ENCODE peak calls at places on chromosomes 6 and 20, in eight cellular contexts. E, T, M, O, R, Q, W and A are unnamed samples. For H3K9me3, the result is how much of the 10 kb centered on the place peaks cover.

GRCh38 chr6:74001091-74001490 is 305.1 kb downstream of the CD109 start:
- DNase-seq in E (no peak), T (no peak), M (no peak), O (no peak), R (no peak), Q (no peak), W (no peak), A (no peak)

GRCh38 chr20:36060676-36061075 is 92.3 kb downstream of the CNBD2 start:
- DNase-seq in E (no peak), T (no peak), M (peak), O (no peak), R (no peak), Q (no peak), W (no peak), A (no peak)

GRCh38 chr20:37954626-37955025 is 51.7 kb downstream of the VSTM2L start:
- DNase-seq in E (no peak), T (peak), M (no peak), O (no peak), R (no peak), Q (no peak), W (no peak), A (no peak)

GRCh38 chr6:36615018-36615761 is 21.0 kb downstream of the SRSF3 start:
- DNase-seq in E (peak), T (peak), M (peak), O (no peak), R (peak), Q (no peak), W (peak), A (no peak)

GRCh38 chr20:37345339-37346231 is at the start of gene SRC:
- DNase-seq in E (peak), T (peak), M (peak), O (peak), R (peak), Q (peak), W (peak), A (peak)

GRCh38 chr6:53718597-53719460 is 53.3 kb upstream of the KLHL31 start:
- DNase-seq in E (peak), T (peak), M (peak), O (no peak), R (no peak), Q (peak), W (peak), A (no peak)

GRCh38 chr20:50442526-50442925 is 67.7 kb upstream of the PTPN1 start:
- DNase-seq in E (no peak), T (no peak), M (no peak), O (no peak), R (no peak), Q (no peak), W (no peak), A (no peak)

GRCh38 chr20:63664861-63665594 is 6.9 kb downstream of the RTEL1 start:
- DNase-seq in E (no peak), T (no peak), M (no peak), O (no peak), R (no peak), Q (no peak), W (no peak), A (peak)

GRCh38 chr20:36435799-36436541 is 105.3 kb upstream of the MYL9 start:
- DNase-seq in E (peak), T (peak), M (peak), O (peak), R (peak), Q (peak), W (no peak), A (peak)

GRCh38 chr6:35500782-35501181 is 3.9 kb upstream of the TEAD3 start:
- DNase-seq in E (peak), T (peak), M (no peak), O (no peak), R (no peak), Q (no peak), W (no peak), A (no peak)

GRCh38 chr6:124670801-124671200 is 291.4 kb upstream of the RNF217 start:
- DNase-seq in E (no peak), T (no peak), M (no peak), O (no peak), R (no peak), Q (no peak), W (no peak), A (no peak)

GRCh38 chr6:5202941-5203340 is 57.8 kb downstream of the LYRM4 start:
- DNase-seq in E (no peak), T (no peak), M (no peak), O (no peak), R (no peak), Q (no peak), W (no peak), A (no peak)

GRCh38 chr6:152680151-152680550 is 17.5 kb upstream of the MYCT1 start:
- DNase-seq in E (no peak), T (no peak), M (no peak), O (no peak), R (no peak), Q (no peak), W (no peak), A (no peak)
- H3K9me3 ChIP-seq in E (under half), T (under half), M (under half), O (under half), R (under half), Q (under half), W (under half), A (under half)

DNA sequence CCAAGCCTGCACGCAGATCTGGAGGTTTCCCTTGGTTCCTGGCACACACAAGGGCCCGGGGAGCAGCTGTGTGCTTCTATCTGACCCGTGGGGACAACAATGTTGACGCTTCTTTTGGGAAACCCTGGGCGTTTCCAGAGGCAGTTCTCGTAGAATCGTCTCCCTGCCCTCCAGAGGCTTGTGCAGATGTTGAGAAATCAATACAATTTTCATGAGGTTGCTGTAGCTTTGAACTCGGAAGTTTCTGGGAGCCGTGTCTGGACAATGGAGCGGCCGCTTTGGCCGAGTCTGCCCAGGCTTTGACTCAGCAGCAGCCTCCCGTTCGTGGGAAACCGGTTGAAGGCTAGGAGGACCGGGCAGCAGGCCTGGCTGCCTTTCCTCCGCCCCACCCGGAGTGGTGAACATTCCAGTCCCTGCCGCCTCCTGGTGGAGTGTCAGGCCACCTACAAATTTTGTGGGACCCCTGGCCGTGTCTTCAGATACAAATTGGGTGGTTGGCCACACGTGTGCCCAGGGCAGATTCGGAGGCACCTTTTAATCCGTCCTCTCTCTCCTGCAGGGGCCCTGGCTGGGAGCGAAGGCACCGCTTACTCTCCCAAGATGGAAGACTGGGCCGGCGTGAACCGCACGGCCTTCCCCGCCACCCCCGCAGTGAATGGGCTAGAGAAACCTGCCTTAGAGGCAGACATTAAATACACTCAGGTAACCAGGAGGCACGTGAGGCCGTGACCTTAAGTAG is 2.7 kb downstream of the PAX1 start:
- DNase-seq in E (no peak), T (no peak), M (no peak), O (no peak), R (no peak), Q (no peak), W (no peak), A (no peak)
- H3K9me3 ChIP-seq in E (under half), T (under half), M (under half), O (under half), R (under half), Q (under half), W (under half), A (under half)

GRCh38 chr6:45074423-45074822 is 253.7 kb upstream of the RUNX2 start:
- DNase-seq in E (no peak), T (no peak), M (peak), O (no peak), R (no peak), Q (no peak), W (no peak), A (no peak)

GRCh38 chr6:45075246-45075645 is 252.9 kb upstream of the RUNX2 start:
- DNase-seq in E (peak), T (no peak), M (peak), O (no peak), R (no peak), Q (no peak), W (peak), A (no peak)

GRCh38 chr6:45073771-45074170 is 254.4 kb upstream of the RUNX2 start:
- DNase-seq in E (no peak), T (no peak), M (peak), O (no peak), R (no peak), Q (no peak), W (no peak), A (no peak)

GRCh38 chr6:45078432-45078831 is 249.7 kb upstream of the RUNX2 start:
- DNase-seq in E (peak), T (no peak), M (no peak), O (no peak), R (no peak), Q (no peak), W (no peak), A (no peak)

DNA sequence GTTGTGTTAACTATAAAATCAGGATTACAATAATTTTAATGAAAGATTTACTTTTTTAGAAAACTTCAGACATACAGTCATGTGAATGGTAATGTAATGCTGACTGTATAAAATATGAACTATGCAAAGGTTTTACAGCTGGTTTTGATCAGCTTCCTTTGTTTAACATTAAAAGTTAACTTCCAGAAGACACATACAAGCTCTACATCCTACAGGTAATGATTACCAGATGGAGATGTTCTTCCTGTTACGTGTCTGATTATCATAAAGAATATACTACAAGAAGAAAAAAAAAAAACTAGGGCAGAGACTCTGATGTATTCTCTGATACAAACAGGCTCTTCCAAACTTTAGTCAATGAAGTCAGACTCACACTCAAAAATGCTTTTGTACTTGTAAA is 251.9 kb upstream of the RUNX2 start:
- DNase-seq in E (no peak), T (no peak), M (no peak), O (no peak), R (no peak), Q (no peak), W (peak), A (no peak)
- H3K9me3 ChIP-seq in E (under half), T (under half), M (under half), O (under half), R (under half), Q (under half), W (under half), A (under half)

GRCh38 chr20:59772931-59773913 is 160.2 kb downstream of the SYCP2 start:
- DNase-seq in E (no peak), T (no peak), M (no peak), O (no peak), R (no peak), Q (no peak), W (no peak), A (no peak)
- H3K9me3 ChIP-seq in E (under half), T (under half), M (under half), O (under half), R (under half), Q (under half), W (under half), A (under half)

GRCh38 chr6:43725643-43726580 is 38.3 kb upstream of the MRPS18A start:
- DNase-seq in E (no peak), T (no peak), M (no peak), O (no peak), R (no peak), Q (no peak), W (no peak), A (no peak)
- H3K9me3 ChIP-seq in E (under half), T (under half), M (under half), O (under half), R (under half), Q (under half), W (under half), A (under half)

DNA sequence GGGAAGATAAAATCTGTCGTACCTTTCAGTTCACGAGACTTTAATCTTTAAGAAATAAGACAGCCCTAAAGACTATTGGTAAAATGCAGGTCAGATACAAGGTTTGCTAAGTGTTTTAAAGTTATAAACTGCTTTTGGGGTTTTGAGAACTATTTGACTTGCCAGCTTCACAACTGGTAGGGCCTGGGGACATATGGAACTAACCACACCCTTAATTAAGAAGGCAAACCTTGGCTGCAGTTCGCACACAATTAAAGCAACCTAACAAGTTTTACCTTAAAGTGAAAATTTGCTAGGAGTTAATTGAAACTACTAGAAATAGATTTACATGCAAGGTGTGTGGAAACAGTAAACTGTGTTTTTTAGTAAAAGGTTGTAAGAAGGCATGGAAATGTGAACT is 99.8 kb upstream of the GPR6 start:
- DNase-seq in E (no peak), T (no peak), M (no peak), O (no peak), R (no peak), Q (no peak), W (no peak), A (no peak)
- H3K9me3 ChIP-seq in E (under half), T (under half), M (under half), O (under half), R (under half), Q (under half), W (under half), A (under half)

DNA sequence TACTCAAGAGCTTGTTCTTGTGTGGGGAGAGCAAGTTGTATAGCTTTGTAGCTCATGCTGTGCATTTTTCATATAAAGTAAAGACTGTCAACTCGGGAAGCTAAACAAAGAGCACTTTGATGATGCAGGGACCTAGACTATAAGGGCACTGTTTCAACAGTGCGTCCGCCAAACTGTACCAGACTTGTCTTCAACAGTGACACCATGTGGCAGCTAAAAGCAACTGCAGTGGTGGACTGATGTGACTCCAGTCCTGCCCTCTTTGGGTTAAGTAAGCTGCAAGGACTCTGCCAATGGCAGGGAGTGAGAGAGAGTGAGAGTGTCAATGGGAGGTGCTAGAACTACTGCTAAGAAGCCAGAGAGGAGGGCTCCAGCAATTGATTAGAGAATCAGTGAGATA is 48.1 kb upstream of the MC3R start:
- DNase-seq in E (peak), T (no peak), M (no peak), O (no peak), R (no peak), Q (no peak), W (no peak), A (no peak)
- H3K9me3 ChIP-seq in E (under half), T (under half), M (under half), O (under half), R (under half), Q (under half), W (under half), A (under half)

DNA sequence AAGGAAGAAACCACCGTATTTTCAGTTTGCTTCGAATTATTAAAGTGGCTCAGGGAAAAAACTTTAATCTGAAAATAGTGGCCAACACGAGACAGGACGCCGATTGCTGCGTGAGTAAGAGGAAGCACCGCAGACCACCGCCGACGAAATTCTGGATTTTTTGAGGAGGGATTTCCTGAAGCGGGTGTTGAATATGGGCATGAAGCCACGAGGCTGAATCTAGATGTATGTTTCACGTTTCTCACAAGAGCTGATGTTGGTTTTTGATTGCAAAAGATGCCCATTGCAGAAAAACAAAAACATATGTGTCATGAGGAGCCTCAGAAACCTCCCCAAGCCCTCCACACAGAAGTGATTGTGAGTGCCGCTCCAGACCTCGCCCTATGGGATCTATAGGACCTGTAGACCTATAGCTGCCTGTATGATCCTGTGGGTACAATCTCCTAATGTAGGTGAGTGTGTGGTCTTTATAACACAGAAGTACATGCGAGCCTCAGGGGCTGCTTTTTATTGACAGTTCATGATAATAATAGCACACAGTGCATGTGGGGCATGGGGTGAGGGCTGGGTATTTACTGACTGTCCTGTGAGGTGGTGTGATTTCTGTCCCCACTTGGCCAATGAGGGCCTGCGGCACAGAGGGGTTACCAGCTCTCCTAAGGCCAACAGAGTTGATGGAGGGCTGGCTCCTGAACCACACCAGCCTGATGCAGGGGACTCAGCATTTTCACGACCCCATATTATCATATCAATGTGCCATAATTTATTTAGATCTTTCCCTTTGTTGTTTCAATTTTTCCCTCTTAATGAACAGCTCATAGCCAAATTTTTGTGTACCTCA is 243.9 kb downstream of the DLL1 start:
- DNase-seq in E (no peak), T (no peak), M (no peak), O (no peak), R (no peak), Q (no peak), W (no peak), A (no peak)
- H3K9me3 ChIP-seq in E (under half), T (under half), M (under half), O (under half), R (under half), Q (under half), W (half or more), A (under half)